ENCODE peak calls at places on chromosomes 5 and 9, in eight cellular contexts. Y is T-helper 2 cell; W is suprapubic skin; S is iris pigment epithelial cell; K is RWPE1; Q is stimulated activated CD4-positive, alpha-beta T cell treated with anti-CD3 and anti-CD28 coated beads, Interleukin-4, amount 100 ng/mL, for 24 hours; E is HT-29; U is activated T-cell treated with anti-CD3 and anti-CD28 coated beads for 24 hours. B is an unnamed sample.

GRCh38 chr5:91162534-91163381 is 220.4 kb downstream of the ARRDC3 start:
- DNase-seq in W (no peak), Q (peak; percentile 76), S (peak; percentile 99), E (peak; percentile 96), Y (no peak), K (peak; percentile 95), U (peak; percentile 63), B (peak; percentile 48)

GRCh38 chr9:104903609-104904008 is 24.3 kb downstream of the ABCA1 start:
- DNase-seq in Y (no peak), Q (no peak), U (no peak), K (no peak), S (peak; percentile 76), W (no peak), E (no peak), B (peak; percentile 38)

GRCh38 chr5:53059281-53059680 is 50.3 kb downstream of the MOCS2 start:
- DNase-seq in W (no peak), S (peak; percentile 43), E (no peak), Y (no peak), U (no peak), Q (no peak), K (no peak), B (no peak)

GRCh38 chr9:73011346-73011745 is 58.5 kb upstream of the ALDH1A1 start:
- DNase-seq in W (no peak), Q (no peak), U (no peak), E (no peak), K (no peak), S (peak; percentile 7), Y (no peak), B (no peak)

GRCh38 chr5:606061-606460 is 6.1 kb upstream of the CEP72 start:
- DNase-seq in U (no peak), W (peak; percentile 54), Q (no peak), E (no peak), Y (no peak), S (no peak), K (no peak), B (no peak)

GRCh38 chr9:105405514-105406131 is 42.2 kb upstream of the FSD1L start:
- DNase-seq in U (peak; percentile 40), S (peak; percentile 63), W (no peak), E (no peak), Q (peak; percentile 56), K (no peak), Y (no peak), B (no peak)

GRCh38 chr5:56253924-56254323 is 20.8 kb upstream of the ANKRD55 start:
- DNase-seq in K (no peak), S (no peak), Q (no peak), W (no peak), U (no peak), E (no peak), Y (no peak), B (no peak)

GRCh38 chr5:37715361-37715760 is 124.5 kb downstream of the GDNF start:
- DNase-seq in Y (no peak), W (no peak), U (no peak), Q (no peak), E (no peak), K (no peak), S (peak; percentile 25), B (peak; percentile 30)

GRCh38 chr9:22169243-22169642 is 160.1 kb upstream of the CDKN2B start:
- DNase-seq in K (peak; percentile 60), Q (no peak), U (no peak), E (no peak), S (peak; percentile 71), W (no peak), Y (no peak), B (no peak)

GRCh38 chr5:43049216-43049615 is 9.1 kb upstream of the ANXA2R start:
- DNase-seq in E (no peak), S (peak; percentile 65), K (no peak), U (no peak), Y (no peak), Q (no peak), W (no peak), B (no peak)

GRCh38 chr5:123460296-123460729 is 37.1 kb upstream of the CEP120 start:
- DNase-seq in U (peak; percentile 30), W (no peak), E (peak; percentile 94), Q (peak; percentile 60), Y (no peak), K (peak; percentile 41), S (peak; percentile 75), B (no peak)

GRCh38 chr5:77012601-77013000 is 17.6 kb upstream of the AGGF1 start:
- DNase-seq in Y (no peak), E (no peak), W (no peak), S (peak; percentile 4), K (peak; percentile 26), Q (no peak), U (no peak), B (no peak)

GRCh38 chr9:125843646-125844045 is 96.5 kb downstream of the PBX3 start:
- DNase-seq in S (no peak), K (no peak), W (no peak), E (no peak), U (no peak), Y (no peak), Q (no peak), B (no peak)

GRCh38 chr9:123063172-123063508 is 29.7 kb downstream of the GPR21 start:
- DNase-seq in Q (no peak), Y (no peak), U (no peak), E (no peak), K (no peak), S (peak; percentile 81), W (no peak), B (no peak)

GRCh38 chr9:37001461-37001860 is 32.6 kb downstream of the PAX5 start:
- DNase-seq in Q (no peak), Y (no peak), W (no peak), K (no peak), S (no peak), E (no peak), U (no peak), B (no peak)

GRCh38 chr9:88852794-88853193 is 138.5 kb upstream of the S1PR3 start:
- DNase-seq in W (no peak), Q (no peak), U (no peak), S (peak; percentile 98), E (no peak), Y (no peak), K (peak; percentile 81), B (no peak)

GRCh38 chr5:134626369-134627014 is 6.1 kb downstream of the SAR1B start:
- DNase-seq in E (peak; percentile 66), K (peak; percentile 72), Q (no peak), W (no peak), U (no peak), Y (no peak), S (peak; percentile 96), B (peak; percentile 57)

GRCh38 chr5:172641359-172642045 is 439 bp downstream of the NEURL1B start:
- DNase-seq in Y (no peak), E (no peak), S (no peak), U (no peak), W (no peak), K (no peak), Q (no peak), B (no peak)

GRCh38 chr9:130578865-130579737 is at the start of gene FUBP3:
- DNase-seq in Q (peak; percentile 94), Y (peak; percentile 69), K (peak; percentile 99), U (peak; percentile 92), W (peak; percentile 96), S (peak; percentile 84), E (peak; percentile 85), B (peak; percentile 84)

GRCh38 chr9:131546336-131547084 is 1.2 kb downstream of the PRRT1B start:
- DNase-seq in Y (no peak), U (no peak), Q (peak; percentile 17), K (peak; percentile 64), W (no peak), E (peak; percentile 71), S (peak; percentile 22), B (peak; percentile 68)

GRCh38 chr9:6842584-6842947 is 84.8 kb downstream of the KDM4C start:
- DNase-seq in U (no peak), Q (no peak), E (no peak), W (no peak), K (no peak), Y (no peak), S (peak; percentile 56), B (no peak)

B was measured in HepG2.